ENCODE peak calls at places on chromosomes 16 and 17, in six cellular contexts. One of them, this sample, is unnamed.

GRCh38 chr17:80678621-80679020 is 134.0 kb downstream of the RPTOR start:
- DNase-seq in NCI-H69: no peak
- DNase-seq in fibroblast of villous mesenchyme: peak; percentile 77
- DNase-seq in T1000: peak; percentile 32
- DNase-seq in stromal cell of bone marrow: no peak
- DNase-seq in NCI-H2171 treated with DMSO at 0.1 percent for 48 hours: no peak
- DNase-seq in this sample: no peak

GRCh38 chr17:34499576-34499975 is 79.8 kb upstream of the TMEM132E start:
- DNase-seq in NCI-H2171 treated with DMSO at 0.1 percent for 48 hours: no peak
- DNase-seq in stromal cell of bone marrow: peak; percentile 1
- DNase-seq in fibroblast of villous mesenchyme: peak; percentile 20
- DNase-seq in NCI-H69: no peak
- DNase-seq in T1000: no peak
- DNase-seq in this sample: no peak

GRCh38 chr17:58278661-58279015 is 2.1 kb downstream of the MPO start:
- DNase-seq in NCI-H69: no peak
- DNase-seq in NCI-H2171 treated with DMSO at 0.1 percent for 48 hours: no peak
- DNase-seq in stromal cell of bone marrow: no peak
- DNase-seq in T1000: no peak
- DNase-seq in fibroblast of villous mesenchyme: no peak
- DNase-seq in this sample: no peak

GRCh38 chr16:1929105-1929504 is 10.9 kb upstream of the HS3ST6 start:
- DNase-seq in fibroblast of villous mesenchyme: peak; percentile 41
- DNase-seq in T1000: no peak
- DNase-seq in NCI-H2171 treated with DMSO at 0.1 percent for 48 hours: peak; percentile 70
- DNase-seq in NCI-H69: peak; percentile 61
- DNase-seq in stromal cell of bone marrow: no peak
- DNase-seq in this sample: no peak

GRCh38 chr16:89093602-89094251 is at the start of gene ACSF3:
- DNase-seq in stromal cell of bone marrow: peak; percentile 36
- DNase-seq in NCI-H2171 treated with DMSO at 0.1 percent for 48 hours: peak; percentile 38
- DNase-seq in NCI-H69: peak; percentile 60
- DNase-seq in T1000: no peak
- DNase-seq in fibroblast of villous mesenchyme: peak; percentile 51
- DNase-seq in this sample: peak; percentile 27

GRCh38 chr16:2092866-2093265 is 42.8 kb downstream of the PKD1 start:
- DNase-seq in NCI-H2171 treated with DMSO at 0.1 percent for 48 hours: no peak
- DNase-seq in stromal cell of bone marrow: no peak
- DNase-seq in NCI-H69: no peak
- DNase-seq in T1000: no peak
- DNase-seq in fibroblast of villous mesenchyme: no peak
- DNase-seq in this sample: no peak

GRCh38 chr16:4701791-4702465 is 8.6 kb downstream of the NUDT16L1 start:
- DNase-seq in T1000: no peak
- DNase-seq in NCI-H2171 treated with DMSO at 0.1 percent for 48 hours: no peak
- DNase-seq in NCI-H69: no peak
- DNase-seq in stromal cell of bone marrow: no peak
- DNase-seq in fibroblast of villous mesenchyme: no peak
- DNase-seq in this sample: no peak

GRCh38 chr17:40303009-40303657 is 5.8 kb upstream of the RARA start:
- DNase-seq in NCI-H69: peak; percentile 47
- DNase-seq in NCI-H2171 treated with DMSO at 0.1 percent for 48 hours: peak; percentile 75
- DNase-seq in T1000: no peak
- DNase-seq in fibroblast of villous mesenchyme: peak; percentile 85
- DNase-seq in stromal cell of bone marrow: no peak
- DNase-seq in this sample: no peak

GRCh38 chr16:16191493-16192167 is 31.7 kb downstream of the ABCC6 start:
- DNase-seq in T1000: no peak
- DNase-seq in NCI-H2171 treated with DMSO at 0.1 percent for 48 hours: no peak
- DNase-seq in stromal cell of bone marrow: no peak
- DNase-seq in NCI-H69: no peak
- DNase-seq in fibroblast of villous mesenchyme: no peak
- DNase-seq in this sample: no peak

GRCh38 chr17:49924116-49924515 is 44.9 kb upstream of the DLX4 start:
- DNase-seq in fibroblast of villous mesenchyme: no peak
- DNase-seq in T1000: no peak
- DNase-seq in stromal cell of bone marrow: no peak
- DNase-seq in NCI-H2171 treated with DMSO at 0.1 percent for 48 hours: no peak
- DNase-seq in NCI-H69: no peak
- DNase-seq in this sample: no peak

GRCh38 chr16:73289232-73289631 is 241.3 kb upstream of the ZFHX3 start:
- DNase-seq in fibroblast of villous mesenchyme: no peak
- DNase-seq in T1000: no peak
- DNase-seq in stromal cell of bone marrow: no peak
- DNase-seq in NCI-H69: no peak
- DNase-seq in NCI-H2171 treated with DMSO at 0.1 percent for 48 hours: no peak
- DNase-seq in this sample: no peak

GRCh38 chr17:27453466-27453865 is 2.8 kb upstream of the KSR1 start:
- DNase-seq in NCI-H69: peak; percentile 43
- DNase-seq in stromal cell of bone marrow: no peak
- DNase-seq in NCI-H2171 treated with DMSO at 0.1 percent for 48 hours: no peak
- DNase-seq in fibroblast of villous mesenchyme: peak; percentile 34
- DNase-seq in T1000: peak; percentile 49
- DNase-seq in this sample: no peak

GRCh38 chr16:87196229-87196628 is 121.0 kb downstream of the C16orf95 start:
- DNase-seq in fibroblast of villous mesenchyme: no peak
- DNase-seq in NCI-H2171 treated with DMSO at 0.1 percent for 48 hours: no peak
- DNase-seq in NCI-H69: no peak
- DNase-seq in T1000: no peak
- DNase-seq in stromal cell of bone marrow: no peak
- DNase-seq in this sample: no peak

GRCh38 chr16:71328151-71328550 is 30.4 kb upstream of the CALB2 start:
- DNase-seq in T1000: no peak
- DNase-seq in NCI-H2171 treated with DMSO at 0.1 percent for 48 hours: no peak
- DNase-seq in stromal cell of bone marrow: no peak
- DNase-seq in fibroblast of villous mesenchyme: no peak
- DNase-seq in NCI-H69: no peak
- DNase-seq in this sample: no peak

GRCh38 chr16:12868169-12868568 is 33.2 kb upstream of the SHISA9 start:
- DNase-seq in NCI-H2171 treated with DMSO at 0.1 percent for 48 hours: peak; percentile 27
- DNase-seq in T1000: no peak
- DNase-seq in fibroblast of villous mesenchyme: no peak
- DNase-seq in stromal cell of bone marrow: no peak
- DNase-seq in NCI-H69: peak; percentile 53
- DNase-seq in this sample: no peak

GRCh38 chr17:79666111-79666510 is 55.3 kb upstream of the RBFOX3 start:
- DNase-seq in fibroblast of villous mesenchyme: no peak
- DNase-seq in T1000: no peak
- DNase-seq in NCI-H2171 treated with DMSO at 0.1 percent for 48 hours: no peak
- DNase-seq in NCI-H69: no peak
- DNase-seq in stromal cell of bone marrow: no peak
- DNase-seq in this sample: no peak

GRCh38 chr17:42679001-42679491 is 2.3 kb upstream of the PLEKHH3 start:
- DNase-seq in T1000: no peak
- DNase-seq in stromal cell of bone marrow: no peak
- DNase-seq in NCI-H2171 treated with DMSO at 0.1 percent for 48 hours: peak; percentile 88
- DNase-seq in NCI-H69: peak; percentile 94
- DNase-seq in fibroblast of villous mesenchyme: peak; percentile 52
- DNase-seq in this sample: no peak

GRCh38 chr16:48462146-48462740 is 77.0 kb upstream of the SIAH1 start:
- DNase-seq in fibroblast of villous mesenchyme: no peak
- DNase-seq in NCI-H69: no peak
- DNase-seq in T1000: no peak
- DNase-seq in NCI-H2171 treated with DMSO at 0.1 percent for 48 hours: no peak
- DNase-seq in stromal cell of bone marrow: no peak
- DNase-seq in this sample: no peak

GRCh38 chr16:79997257-79997656 is 396.7 kb upstream of the MAF start:
- DNase-seq in stromal cell of bone marrow: no peak
- DNase-seq in T1000: no peak
- DNase-seq in NCI-H69: peak; percentile 1
- DNase-seq in NCI-H2171 treated with DMSO at 0.1 percent for 48 hours: no peak
- DNase-seq in fibroblast of villous mesenchyme: peak; percentile 22
- DNase-seq in this sample: no peak

GRCh38 chr16:26598061-26598460 is 468.7 kb upstream of the C16orf82 start:
- DNase-seq in T1000: no peak
- DNase-seq in NCI-H2171 treated with DMSO at 0.1 percent for 48 hours: no peak
- DNase-seq in NCI-H69: no peak
- DNase-seq in stromal cell of bone marrow: no peak
- DNase-seq in fibroblast of villous mesenchyme: no peak
- DNase-seq in this sample: peak; percentile 57

GRCh38 chr17:17058304-17058703 is 16.0 kb downstream of the MPRIP start:
- DNase-seq in fibroblast of villous mesenchyme: no peak
- DNase-seq in T1000: no peak
- DNase-seq in NCI-H69: no peak
- DNase-seq in stromal cell of bone marrow: no peak
- DNase-seq in NCI-H2171 treated with DMSO at 0.1 percent for 48 hours: no peak
- DNase-seq in this sample: no peak

GRCh38 chr17:19708431-19709175 is 7.8 kb downstream of the SLC47A2 start:
- DNase-seq in T1000: no peak
- DNase-seq in stromal cell of bone marrow: no peak
- DNase-seq in fibroblast of villous mesenchyme: no peak
- DNase-seq in NCI-H2171 treated with DMSO at 0.1 percent for 48 hours: no peak
- DNase-seq in NCI-H69: no peak
- DNase-seq in this sample: no peak

GRCh38 chr16:87206646-87207451 is 110.3 kb downstream of the C16orf95 start:
- DNase-seq in stromal cell of bone marrow: peak; percentile 69
- DNase-seq in NCI-H2171 treated with DMSO at 0.1 percent for 48 hours: no peak
- DNase-seq in NCI-H69: no peak
- DNase-seq in fibroblast of villous mesenchyme: peak; percentile 47
- DNase-seq in T1000: no peak
- DNase-seq in this sample: no peak

GRCh38 chr17:36691606-36692005 is 90.2 kb downstream of the MRM1 start:
- DNase-seq in T1000: no peak
- DNase-seq in NCI-H69: peak; percentile 90
- DNase-seq in stromal cell of bone marrow: no peak
- DNase-seq in fibroblast of villous mesenchyme: no peak
- DNase-seq in NCI-H2171 treated with DMSO at 0.1 percent for 48 hours: no peak
- DNase-seq in this sample: no peak